ENCODE peak calls at places on chromosomes 13 and 19, in eight cellular contexts. One of them, this sample, is unnamed.

GRCh38 chr13:111480976-111481375 is 160.5 kb downstream of the TEX29 start:
- DNase-seq in GM04503: no peak
- DNase-seq in NCI-H1105: peak
- DNase-seq in omental fat pad: no peak
- DNase-seq in CD8-positive, alpha-beta T cell: no peak
- DNase-seq in EL: no peak
- DNase-seq in hypothalamus: no peak
- DNase-seq in activated naive CD8-positive, alpha-beta T cell treated with anti-CD3 and anti-CD28 coated beads, Interleukin-2, amount 50 U/mL, for 24 hours: no peak
- DNase-seq in this sample: no peak

GRCh38 chr13:41500501-41500900 is 43.2 kb downstream of the RGCC start:
- DNase-seq in GM04503: no peak
- DNase-seq in NCI-H1105: no peak
- DNase-seq in omental fat pad: no peak
- DNase-seq in CD8-positive, alpha-beta T cell: peak
- DNase-seq in EL: no peak
- DNase-seq in hypothalamus: no peak
- DNase-seq in activated naive CD8-positive, alpha-beta T cell treated with anti-CD3 and anti-CD28 coated beads, Interleukin-2, amount 50 U/mL, for 24 hours: no peak
- DNase-seq in this sample: peak

GRCh38 chr13:101523732-101524131 is 71.3 kb downstream of the ITGBL1 start:
- DNase-seq in GM04503: peak
- DNase-seq in NCI-H1105: no peak
- DNase-seq in omental fat pad: no peak
- DNase-seq in CD8-positive, alpha-beta T cell: no peak
- DNase-seq in EL: peak
- DNase-seq in hypothalamus: no peak
- DNase-seq in activated naive CD8-positive, alpha-beta T cell treated with anti-CD3 and anti-CD28 coated beads, Interleukin-2, amount 50 U/mL, for 24 hours: no peak
- DNase-seq in this sample: no peak

GRCh38 chr13:41492432-41493267 is 35.3 kb downstream of the RGCC start:
- DNase-seq in GM04503: no peak
- DNase-seq in NCI-H1105: no peak
- DNase-seq in omental fat pad: no peak
- DNase-seq in CD8-positive, alpha-beta T cell: no peak
- DNase-seq in EL: no peak
- DNase-seq in hypothalamus: no peak
- DNase-seq in activated naive CD8-positive, alpha-beta T cell treated with anti-CD3 and anti-CD28 coated beads, Interleukin-2, amount 50 U/mL, for 24 hours: no peak
- DNase-seq in this sample: peak

GRCh38 chr13:26017196-26017921 is 34.5 kb downstream of the SHISA2 start:
- DNase-seq in GM04503: no peak
- DNase-seq in NCI-H1105: no peak
- DNase-seq in omental fat pad: no peak
- DNase-seq in CD8-positive, alpha-beta T cell: peak
- DNase-seq in EL: no peak
- DNase-seq in hypothalamus: no peak
- DNase-seq in activated naive CD8-positive, alpha-beta T cell treated with anti-CD3 and anti-CD28 coated beads, Interleukin-2, amount 50 U/mL, for 24 hours: no peak
- DNase-seq in this sample: no peak

GRCh38 chr19:1705367-1705766 is 47.9 kb upstream of the ONECUT3 start:
- DNase-seq in GM04503: no peak
- DNase-seq in NCI-H1105: no peak
- DNase-seq in omental fat pad: no peak
- DNase-seq in CD8-positive, alpha-beta T cell: no peak
- DNase-seq in EL: no peak
- DNase-seq in hypothalamus: no peak
- DNase-seq in activated naive CD8-positive, alpha-beta T cell treated with anti-CD3 and anti-CD28 coated beads, Interleukin-2, amount 50 U/mL, for 24 hours: no peak
- DNase-seq in this sample: no peak

GRCh38 chr13:100063333-100063732 is 25.6 kb upstream of the PCCA start:
- DNase-seq in GM04503: no peak
- DNase-seq in NCI-H1105: no peak
- DNase-seq in omental fat pad: no peak
- DNase-seq in CD8-positive, alpha-beta T cell: no peak
- DNase-seq in EL: no peak
- DNase-seq in hypothalamus: no peak
- DNase-seq in activated naive CD8-positive, alpha-beta T cell treated with anti-CD3 and anti-CD28 coated beads, Interleukin-2, amount 50 U/mL, for 24 hours: no peak
- DNase-seq in this sample: no peak

GRCh38 chr13:22846551-22846950 is 334.2 kb upstream of the SGCG start:
- DNase-seq in GM04503: no peak
- DNase-seq in NCI-H1105: no peak
- DNase-seq in omental fat pad: no peak
- DNase-seq in CD8-positive, alpha-beta T cell: no peak
- DNase-seq in EL: no peak
- DNase-seq in hypothalamus: no peak
- DNase-seq in activated naive CD8-positive, alpha-beta T cell treated with anti-CD3 and anti-CD28 coated beads, Interleukin-2, amount 50 U/mL, for 24 hours: no peak
- DNase-seq in this sample: no peak

GRCh38 chr13:113998781-113999617 is 25.1 kb upstream of the C13orf46 start:
- DNase-seq in GM04503: no peak
- DNase-seq in NCI-H1105: no peak
- DNase-seq in omental fat pad: no peak
- DNase-seq in CD8-positive, alpha-beta T cell: no peak
- DNase-seq in EL: no peak
- DNase-seq in hypothalamus: no peak
- DNase-seq in activated naive CD8-positive, alpha-beta T cell treated with anti-CD3 and anti-CD28 coated beads, Interleukin-2, amount 50 U/mL, for 24 hours: no peak
- DNase-seq in this sample: no peak

GRCh38 chr19:29283366-29283765 is 70.4 kb upstream of the UQCRFS1 start:
- DNase-seq in GM04503: no peak
- DNase-seq in NCI-H1105: no peak
- DNase-seq in omental fat pad: no peak
- DNase-seq in CD8-positive, alpha-beta T cell: no peak
- DNase-seq in EL: no peak
- DNase-seq in hypothalamus: no peak
- DNase-seq in activated naive CD8-positive, alpha-beta T cell treated with anti-CD3 and anti-CD28 coated beads, Interleukin-2, amount 50 U/mL, for 24 hours: no peak
- DNase-seq in this sample: no peak

GRCh38 chr13:40682449-40683240 is 16.2 kb upstream of the FOXO1 start:
- DNase-seq in GM04503: no peak
- DNase-seq in NCI-H1105: peak
- DNase-seq in omental fat pad: no peak
- DNase-seq in CD8-positive, alpha-beta T cell: no peak
- DNase-seq in EL: peak
- DNase-seq in hypothalamus: no peak
- DNase-seq in activated naive CD8-positive, alpha-beta T cell treated with anti-CD3 and anti-CD28 coated beads, Interleukin-2, amount 50 U/mL, for 24 hours: no peak
- DNase-seq in this sample: peak

GRCh38 chr13:90738881-90739280 is 608.6 kb upstream of the MIR17HG start:
- DNase-seq in GM04503: no peak
- DNase-seq in NCI-H1105: no peak
- DNase-seq in omental fat pad: no peak
- DNase-seq in CD8-positive, alpha-beta T cell: no peak
- DNase-seq in EL: peak
- DNase-seq in hypothalamus: no peak
- DNase-seq in activated naive CD8-positive, alpha-beta T cell treated with anti-CD3 and anti-CD28 coated beads, Interleukin-2, amount 50 U/mL, for 24 hours: no peak
- DNase-seq in this sample: no peak

GRCh38 chr19:4866595-4867424 is 657 bp downstream of the PLIN3 start:
- DNase-seq in GM04503: no peak
- DNase-seq in NCI-H1105: no peak
- DNase-seq in omental fat pad: no peak
- DNase-seq in CD8-positive, alpha-beta T cell: peak
- DNase-seq in EL: peak
- DNase-seq in hypothalamus: peak
- DNase-seq in activated naive CD8-positive, alpha-beta T cell treated with anti-CD3 and anti-CD28 coated beads, Interleukin-2, amount 50 U/mL, for 24 hours: peak
- DNase-seq in this sample: peak

GRCh38 chr13:112055032-112055416 is 11.9 kb upstream of the SOX1 start:
- DNase-seq in GM04503: no peak
- DNase-seq in NCI-H1105: no peak
- DNase-seq in omental fat pad: no peak
- DNase-seq in CD8-positive, alpha-beta T cell: no peak
- DNase-seq in EL: no peak
- DNase-seq in hypothalamus: no peak
- DNase-seq in activated naive CD8-positive, alpha-beta T cell treated with anti-CD3 and anti-CD28 coated beads, Interleukin-2, amount 50 U/mL, for 24 hours: no peak
- DNase-seq in this sample: no peak

GRCh38 chr19:55440411-55441105 is 2.5 kb downstream of the SHISA7 start:
- DNase-seq in GM04503: no peak
- DNase-seq in NCI-H1105: no peak
- DNase-seq in omental fat pad: no peak
- DNase-seq in CD8-positive, alpha-beta T cell: no peak
- DNase-seq in EL: peak
- DNase-seq in hypothalamus: no peak
- DNase-seq in activated naive CD8-positive, alpha-beta T cell treated with anti-CD3 and anti-CD28 coated beads, Interleukin-2, amount 50 U/mL, for 24 hours: no peak
- DNase-seq in this sample: no peak

GRCh38 chr13:45538382-45538781 is 73.6 kb downstream of the COG3 start:
- DNase-seq in GM04503: no peak
- DNase-seq in NCI-H1105: no peak
- DNase-seq in omental fat pad: no peak
- DNase-seq in CD8-positive, alpha-beta T cell: no peak
- DNase-seq in EL: no peak
- DNase-seq in hypothalamus: no peak
- DNase-seq in activated naive CD8-positive, alpha-beta T cell treated with anti-CD3 and anti-CD28 coated beads, Interleukin-2, amount 50 U/mL, for 24 hours: no peak
- DNase-seq in this sample: no peak

GRCh38 chr13:74966814-74967213 is 515.2 kb downstream of the TBC1D4 start:
- DNase-seq in GM04503: peak
- DNase-seq in NCI-H1105: no peak
- DNase-seq in omental fat pad: no peak
- DNase-seq in CD8-positive, alpha-beta T cell: no peak
- DNase-seq in EL: peak
- DNase-seq in hypothalamus: no peak
- DNase-seq in activated naive CD8-positive, alpha-beta T cell treated with anti-CD3 and anti-CD28 coated beads, Interleukin-2, amount 50 U/mL, for 24 hours: no peak
- DNase-seq in this sample: no peak

GRCh38 chr19:51702103-51702753 is 9.1 kb downstream of the SPACA6 start:
- DNase-seq in GM04503: no peak
- DNase-seq in NCI-H1105: no peak
- DNase-seq in omental fat pad: peak
- DNase-seq in CD8-positive, alpha-beta T cell: no peak
- DNase-seq in EL: peak
- DNase-seq in hypothalamus: no peak
- DNase-seq in activated naive CD8-positive, alpha-beta T cell treated with anti-CD3 and anti-CD28 coated beads, Interleukin-2, amount 50 U/mL, for 24 hours: peak
- DNase-seq in this sample: no peak

GRCh38 chr13:111304041-111304544 is 16.3 kb upstream of the TEX29 start:
- DNase-seq in GM04503: no peak
- DNase-seq in NCI-H1105: no peak
- DNase-seq in omental fat pad: no peak
- DNase-seq in CD8-positive, alpha-beta T cell: no peak
- DNase-seq in EL: no peak
- DNase-seq in hypothalamus: no peak
- DNase-seq in activated naive CD8-positive, alpha-beta T cell treated with anti-CD3 and anti-CD28 coated beads, Interleukin-2, amount 50 U/mL, for 24 hours: no peak
- DNase-seq in this sample: no peak

GRCh38 chr19:45716314-45717130 is 14.2 kb downstream of the FBXO46 start:
- DNase-seq in GM04503: no peak
- DNase-seq in NCI-H1105: peak
- DNase-seq in omental fat pad: no peak
- DNase-seq in CD8-positive, alpha-beta T cell: peak
- DNase-seq in EL: no peak
- DNase-seq in hypothalamus: no peak
- DNase-seq in activated naive CD8-positive, alpha-beta T cell treated with anti-CD3 and anti-CD28 coated beads, Interleukin-2, amount 50 U/mL, for 24 hours: peak
- DNase-seq in this sample: no peak

GRCh38 chr19:35015576-35016351 is 14.5 kb upstream of the SCN1B start:
- DNase-seq in GM04503: no peak
- DNase-seq in NCI-H1105: no peak
- DNase-seq in omental fat pad: no peak
- DNase-seq in CD8-positive, alpha-beta T cell: no peak
- DNase-seq in EL: no peak
- DNase-seq in hypothalamus: no peak
- DNase-seq in activated naive CD8-positive, alpha-beta T cell treated with anti-CD3 and anti-CD28 coated beads, Interleukin-2, amount 50 U/mL, for 24 hours: no peak
- DNase-seq in this sample: no peak